ENCODE peak calls at places on chromosome 5, in nine cellular contexts. A, T, M, H, C, X, U, K and R are unnamed samples.

GRCh38 chr5:164798110-164798509 is 1292.7 kb downstream of the MAT2B start:
- DNase-seq in A (no peak), T (no peak), M (no peak), H (no peak), C (no peak), X (no peak), U (no peak), K (no peak), R (no peak)

GRCh38 chr5:98940586-98940985 is 11.8 kb upstream of the CHD1 start:
- DNase-seq in A (no peak), T (no peak), M (no peak), H (no peak), C (peak; percentile 24), X (no peak), U (no peak), K (no peak), R (no peak)

GRCh38 chr5:138754699-138755057 is 1.5 kb downstream of the CTNNA1 start:
- DNase-seq in A (peak; percentile 27), T (no peak), M (no peak), H (no peak), C (no peak), X (no peak), U (no peak), K (no peak), R (no peak)

GRCh38 chr5:159099049-159099760 is 511 bp downstream of the EBF1 start:
- DNase-seq in A (peak; percentile 67), T (peak; percentile 16), M (no peak), H (no peak), C (peak; percentile 68), X (no peak), U (no peak), K (peak; percentile 43), R (no peak)

GRCh38 chr5:96638566-96638965 is 23.6 kb upstream of the CAST start:
- DNase-seq in A (no peak), T (no peak), M (no peak), H (no peak), C (peak; percentile 34), X (no peak), U (no peak), K (no peak), R (no peak)

GRCh38 chr5:16812911-16813310 is 123.2 kb downstream of the MYO10 start:
- DNase-seq in A (peak; percentile 78), T (no peak), M (no peak), H (no peak), C (peak; percentile 69), X (no peak), U (no peak), K (no peak), R (no peak)

GRCh38 chr5:76716456-76717157 is 681 bp downstream of the F2R start:
- DNase-seq in A (no peak), T (no peak), M (no peak), H (no peak), C (no peak), X (no peak), U (no peak), K (peak; percentile 52), R (no peak)

GRCh38 chr5:65061974-65062353 is 293.2 kb downstream of the CWC27 start:
- DNase-seq in A (no peak), T (no peak), M (no peak), H (no peak), C (no peak), X (no peak), U (no peak), K (no peak), R (peak; percentile 51)

GRCh38 chr5:111360173-111360572 is 136.0 kb downstream of the CAMK4 start:
- DNase-seq in A (no peak), T (no peak), M (no peak), H (no peak), C (no peak), X (no peak), U (no peak), K (no peak), R (no peak)

GRCh38 chr5:121478636-121479035 is 373.0 kb upstream of the FTMT start:
- DNase-seq in A (no peak), T (no peak), M (no peak), H (no peak), C (no peak), X (no peak), U (no peak), K (no peak), R (no peak)

GRCh38 chr5:171166766-171167165 is 142.3 kb upstream of the TLX3 start:
- DNase-seq in A (no peak), T (no peak), M (no peak), H (no peak), C (no peak), X (no peak), U (no peak), K (peak; percentile 44), R (no peak)

GRCh38 chr5:147483961-147484707 is 25.7 kb downstream of the DPYSL3 start:
- DNase-seq in A (peak; percentile 98), T (no peak), M (no peak), H (no peak), C (peak; percentile 68), X (no peak), U (peak; percentile 91), K (peak; percentile 76), R (no peak)

GRCh38 chr5:14588145-14588544 is 6.6 kb downstream of the OTULINL start:
- DNase-seq in A (no peak), T (no peak), M (no peak), H (no peak), C (no peak), X (no peak), U (no peak), K (no peak), R (no peak)